ENCODE peak calls at places on chromosomes 16 and 17, in four cellular contexts. C, P, Z and S are unnamed samples.
A peak's percentile ranks its signal among the peaks of the same experiment; 100 is the strongest.

GRCh38 chr17:41678411-41678906 is 10.2 kb upstream of the EIF1 start:
- DNase-seq in C (no peak), P (no peak), Z (no peak), S (no peak)

GRCh38 chr17:27379863-27380533 is 76.2 kb upstream of the KSR1 start:
- DNase-seq in C (peak; percentile 62), P (peak; percentile 58), Z (no peak), S (peak; percentile 71)

GRCh38 chr17:4648741-4649140 is 7.3 kb upstream of the ALOX15 start:
- DNase-seq in C (no peak), P (no peak), Z (no peak), S (no peak)

GRCh38 chr17:74763565-74764387 is 12.4 kb downstream of the NAT9 start:
- DNase-seq in C (peak; percentile 63), P (peak; percentile 71), Z (no peak), S (no peak)

GRCh38 chr17:76614912-76615617 is 28.5 kb downstream of the ST6GALNAC1 start:
- DNase-seq in C (no peak), P (no peak), Z (no peak), S (no peak)

GRCh38 chr17:13437966-13438779 is 163.6 kb downstream of the HS3ST3A1 start:
- DNase-seq in C (no peak), P (no peak), Z (no peak), S (no peak)

GRCh38 chr17:82356028-82356427 is 3.0 kb upstream of the TEX19 start:
- DNase-seq in C (no peak), P (no peak), Z (no peak), S (no peak)

GRCh38 chr17:48472485-48473281 is 42.7 kb upstream of the SKAP1 start:
- DNase-seq in C (no peak), P (no peak), Z (no peak), S (no peak)

GRCh38 chr17:18187816-18188761 is 4.5 kb downstream of the ALKBH5 start:
- DNase-seq in C (no peak), P (no peak), Z (no peak), S (no peak)

GRCh38 chr17:4057731-4058130 is 85.1 kb downstream of the ZZEF1 start:
- DNase-seq in C (no peak), P (no peak), Z (no peak), S (no peak)

GRCh38 chr16:87582221-87582965 is 19.9 kb upstream of the JPH3 start:
- DNase-seq in C (peak; percentile 21), P (peak; percentile 50), Z (no peak), S (no peak)

GRCh38 chr17:74809031-74809430 is 32.9 kb upstream of the NAT9 start:
- DNase-seq in C (no peak), P (no peak), Z (no peak), S (no peak)

GRCh38 chr16:3058173-3059030 is 7.0 kb upstream of the IL32 start:
- DNase-seq in C (no peak), P (peak; percentile 75), Z (peak; percentile 51), S (no peak)

GRCh38 chr17:10870651-10871050 is 32.8 kb upstream of the PIRT start:
- DNase-seq in C (no peak), P (no peak), Z (no peak), S (no peak)

GRCh38 chr17:39872700-39873099 is 4.7 kb downstream of the ZPBP2 start:
- DNase-seq in C (no peak), P (no peak), Z (no peak), S (no peak)

GRCh38 chr16:54280751-54281150 is 5.8 kb downstream of the IRX3 start:
- DNase-seq in C (no peak), P (no peak), Z (no peak), S (no peak)

GRCh38 chr16:1538804-1539520 is 5.5 kb downstream of the TMEM204 start:
- DNase-seq in C (no peak), P (peak; percentile 67), Z (peak; percentile 48), S (no peak)

GRCh38 chr17:60107526-60108257 is 29.0 kb upstream of the HEATR6 start:
- DNase-seq in C (no peak), P (no peak), Z (no peak), S (no peak)

GRCh38 chr17:5050281-5050680 is 15.1 kb upstream of the SLC52A1 start:
- DNase-seq in C (no peak), P (no peak), Z (no peak), S (no peak)

GRCh38 chr16:1288813-1289479 is 20.5 kb upstream of the UBE2I start:
- DNase-seq in C (no peak), P (peak; percentile 63), Z (peak; percentile 26), S (no peak)

GRCh38 chr17:31738067-31738466 is 121.0 kb downstream of the COPRS start:
- DNase-seq in C (no peak), P (no peak), Z (no peak), S (no peak)

GRCh38 chr16:67311607-67312449 is 14.7 kb downstream of the KCTD19 start:
- DNase-seq in C (no peak), P (no peak), Z (no peak), S (no peak)

GRCh38 chr17:16380640-16381495 is at the start of gene UBB:
- DNase-seq in C (peak; percentile 95), P (peak; percentile 93), Z (peak; percentile 94), S (peak; percentile 82)

GRCh38 chr17:63033142-63033541 is 67.1 kb downstream of the TANC2 start:
- DNase-seq in C (no peak), P (peak; percentile 23), Z (no peak), S (no peak)

GRCh38 chr17:48970224-48970623 is 1.8 kb upstream of the GIP start:
- DNase-seq in C (no peak), P (no peak), Z (no peak), S (no peak)

GRCh38 chr16:968620-969019 is 2.2 kb downstream of the LMF1 start:
- DNase-seq in C (no peak), P (no peak), Z (no peak), S (no peak)

GRCh38 chr17:74045608-74046007 is 157.9 kb upstream of the RPL38 start:
- DNase-seq in C (no peak), P (peak; percentile 33), Z (no peak), S (no peak)

GRCh38 chr17:830950-831349 is 48.8 kb downstream of the MRM3 start:
- DNase-seq in C (no peak), P (no peak), Z (no peak), S (no peak)

GRCh38 chr16:57540906-57541753 is 1.3 kb upstream of the ADGRG5 start:
- DNase-seq in C (no peak), P (no peak), Z (no peak), S (no peak)

GRCh38 chr17:6456914-6457687 is 12.8 kb downstream of the PIMREG start:
- DNase-seq in C (no peak), P (no peak), Z (no peak), S (no peak)

GRCh38 chr17:30808785-30809286 is 15.7 kb downstream of the CRLF3 start:
- DNase-seq in C (no peak), P (no peak), Z (peak; percentile 83), S (no peak)

GRCh38 chr16:20385844-20386832 is 18.4 kb downstream of the PDILT start:
- DNase-seq in C (peak; percentile 20), P (peak; percentile 85), Z (peak; percentile 23), S (peak; percentile 54)

GRCh38 chr17:81301195-81302144 is 6.4 kb upstream of the SLC38A10 start:
- DNase-seq in C (no peak), P (no peak), Z (no peak), S (no peak)

GRCh38 chr17:73838815-73839214 is 194.6 kb upstream of the SDK2 start:
- DNase-seq in C (no peak), P (no peak), Z (no peak), S (no peak)

GRCh38 chr17:16181581-16181980 is 33.8 kb downstream of the NCOR1 start:
- DNase-seq in C (no peak), P (no peak), Z (no peak), S (no peak)

GRCh38 chr17:40069751-40070643 is 7.2 kb downstream of the THRA start:
- DNase-seq in C (no peak), P (no peak), Z (peak; percentile 46), S (no peak)